ENCODE peak calls at places on chromosomes 7 and 10, in nine cellular contexts. One of them, this sample, is unnamed.
A peak's percentile ranks its signal among the peaks of the same experiment; 100 is the strongest.

GRCh38 chr7:36006656-36007229 is 146.3 kb upstream of the EEPD1 start:
- DNase-seq in H9: no peak
- DNase-seq in GM10248: no peak
- DNase-seq in AG09319: peak; percentile 10
- DNase-seq in tibial artery: no peak
- DNase-seq in Caco-2: no peak
- DNase-seq in AG04450: no peak
- DNase-seq in colonic mucosa: no peak
- DNase-seq in foreskin fibroblast: no peak
- DNase-seq in this sample: no peak

GRCh38 chr7:96136600-96137239 is 185.2 kb downstream of the SLC25A13 start:
- DNase-seq in H9: no peak
- DNase-seq in Caco-2: no peak
- DNase-seq in tibial artery: no peak
- DNase-seq in colonic mucosa: no peak
- DNase-seq in AG04450: no peak
- DNase-seq in GM10248: no peak
- DNase-seq in AG09319: no peak
- DNase-seq in foreskin fibroblast: no peak
- DNase-seq in this sample: no peak

GRCh38 chr10:52466464-52466863 is 152.4 kb downstream of the DKK1 start:
- DNase-seq in AG09319: no peak
- DNase-seq in tibial artery: no peak
- DNase-seq in foreskin fibroblast: peak; percentile 25
- DNase-seq in GM10248: no peak
- DNase-seq in H9: no peak
- DNase-seq in colonic mucosa: no peak
- DNase-seq in Caco-2: no peak
- DNase-seq in AG04450: no peak
- DNase-seq in this sample: no peak

GRCh38 chr7:31114593-31115343 is 62.7 kb downstream of the ADCYAP1R1 start:
- DNase-seq in foreskin fibroblast: peak; percentile 28
- DNase-seq in tibial artery: no peak
- DNase-seq in AG04450: no peak
- DNase-seq in Caco-2: peak; percentile 49
- DNase-seq in AG09319: no peak
- DNase-seq in colonic mucosa: no peak
- DNase-seq in GM10248: no peak
- DNase-seq in H9: no peak
- DNase-seq in this sample: peak; percentile 58

GRCh38 chr10:63711866-63712716 is 190.9 kb downstream of the REEP3 start:
- DNase-seq in Caco-2: peak; percentile 53
- DNase-seq in foreskin fibroblast: peak; percentile 100
- DNase-seq in colonic mucosa: peak; percentile 97
- DNase-seq in AG04450: peak; percentile 86
- DNase-seq in GM10248: no peak
- DNase-seq in AG09319: peak; percentile 81
- DNase-seq in H9: no peak
- DNase-seq in tibial artery: peak; percentile 94
- DNase-seq in this sample: peak; percentile 96

GRCh38 chr7:38178695-38179344 is 775 bp downstream of the STARD3NL start:
- DNase-seq in AG09319: no peak
- DNase-seq in H9: no peak
- DNase-seq in foreskin fibroblast: no peak
- DNase-seq in GM10248: peak; percentile 40
- DNase-seq in tibial artery: no peak
- DNase-seq in colonic mucosa: no peak
- DNase-seq in AG04450: no peak
- DNase-seq in Caco-2: no peak
- DNase-seq in this sample: no peak

GRCh38 chr7:134996097-134996550 is 9.8 kb downstream of the AGBL3 start:
- DNase-seq in Caco-2: no peak
- DNase-seq in AG09319: no peak
- DNase-seq in foreskin fibroblast: no peak
- DNase-seq in H9: no peak
- DNase-seq in GM10248: peak; percentile 49
- DNase-seq in colonic mucosa: no peak
- DNase-seq in tibial artery: no peak
- DNase-seq in AG04450: no peak
- DNase-seq in this sample: no peak

GRCh38 chr7:144854839-144855424 is 19.1 kb upstream of the TPK1 start:
- DNase-seq in colonic mucosa: no peak
- DNase-seq in H9: no peak
- DNase-seq in AG09319: no peak
- DNase-seq in AG04450: no peak
- DNase-seq in Caco-2: peak; percentile 53
- DNase-seq in foreskin fibroblast: no peak
- DNase-seq in GM10248: no peak
- DNase-seq in tibial artery: no peak
- DNase-seq in this sample: no peak

GRCh38 chr7:134693256-134693655 is 46.6 kb downstream of the BPGM start:
- DNase-seq in AG09319: peak; percentile 85
- DNase-seq in GM10248: no peak
- DNase-seq in tibial artery: peak; percentile 85
- DNase-seq in H9: no peak
- DNase-seq in Caco-2: no peak
- DNase-seq in colonic mucosa: no peak
- DNase-seq in AG04450: peak; percentile 71
- DNase-seq in foreskin fibroblast: peak; percentile 94
- DNase-seq in this sample: no peak

GRCh38 chr7:158687406-158687805 is 17.2 kb downstream of the NCAPG2 start:
- DNase-seq in foreskin fibroblast: no peak
- DNase-seq in Caco-2: no peak
- DNase-seq in AG09319: no peak
- DNase-seq in tibial artery: no peak
- DNase-seq in colonic mucosa: no peak
- DNase-seq in AG04450: no peak
- DNase-seq in GM10248: no peak
- DNase-seq in H9: no peak
- DNase-seq in this sample: no peak

DNA sequence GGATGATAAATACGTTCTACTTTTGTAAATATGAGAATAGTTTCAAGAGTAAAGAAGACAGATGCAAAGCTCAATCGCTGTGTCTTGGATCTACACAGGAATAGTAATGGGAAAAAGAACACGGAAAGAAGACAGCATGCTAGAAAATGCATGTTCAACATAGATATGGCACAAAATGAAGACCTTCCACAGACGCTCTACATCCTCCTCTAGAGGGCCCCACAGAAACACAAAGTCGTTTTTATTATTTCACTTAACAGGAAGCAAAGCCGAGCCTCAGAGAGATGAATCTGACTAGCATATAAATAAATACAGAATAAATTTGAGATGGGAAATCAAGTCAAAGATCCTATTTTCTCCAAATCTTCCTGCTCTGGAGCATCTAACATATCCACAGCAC is 292.6 kb downstream of the PARD3 start:
- DNase-seq in AG04450: no peak
- DNase-seq in Caco-2: no peak
- DNase-seq in GM10248: peak; percentile 29
- DNase-seq in colonic mucosa: no peak
- DNase-seq in foreskin fibroblast: no peak
- DNase-seq in H9: no peak
- DNase-seq in tibial artery: no peak
- DNase-seq in AG09319: no peak
- DNase-seq in this sample: no peak
- TF ChIP-seq CTCF in AG04450: peak; percentile 59
- TF ChIP-seq CTCF in Caco-2: peak; percentile 42
- TF ChIP-seq CTCF in GM10248: peak; percentile 56
- TF ChIP-seq CTCF in colonic mucosa: peak; percentile 41
- TF ChIP-seq CTCF in foreskin fibroblast: peak; percentile 10
- TF ChIP-seq CTCF in H9: peak; percentile 57
- TF ChIP-seq CTCF in tibial artery: no peak
- TF ChIP-seq CTCF in AG09319: no peak
- TF ChIP-seq CTCF in this sample: no peak

DNA sequence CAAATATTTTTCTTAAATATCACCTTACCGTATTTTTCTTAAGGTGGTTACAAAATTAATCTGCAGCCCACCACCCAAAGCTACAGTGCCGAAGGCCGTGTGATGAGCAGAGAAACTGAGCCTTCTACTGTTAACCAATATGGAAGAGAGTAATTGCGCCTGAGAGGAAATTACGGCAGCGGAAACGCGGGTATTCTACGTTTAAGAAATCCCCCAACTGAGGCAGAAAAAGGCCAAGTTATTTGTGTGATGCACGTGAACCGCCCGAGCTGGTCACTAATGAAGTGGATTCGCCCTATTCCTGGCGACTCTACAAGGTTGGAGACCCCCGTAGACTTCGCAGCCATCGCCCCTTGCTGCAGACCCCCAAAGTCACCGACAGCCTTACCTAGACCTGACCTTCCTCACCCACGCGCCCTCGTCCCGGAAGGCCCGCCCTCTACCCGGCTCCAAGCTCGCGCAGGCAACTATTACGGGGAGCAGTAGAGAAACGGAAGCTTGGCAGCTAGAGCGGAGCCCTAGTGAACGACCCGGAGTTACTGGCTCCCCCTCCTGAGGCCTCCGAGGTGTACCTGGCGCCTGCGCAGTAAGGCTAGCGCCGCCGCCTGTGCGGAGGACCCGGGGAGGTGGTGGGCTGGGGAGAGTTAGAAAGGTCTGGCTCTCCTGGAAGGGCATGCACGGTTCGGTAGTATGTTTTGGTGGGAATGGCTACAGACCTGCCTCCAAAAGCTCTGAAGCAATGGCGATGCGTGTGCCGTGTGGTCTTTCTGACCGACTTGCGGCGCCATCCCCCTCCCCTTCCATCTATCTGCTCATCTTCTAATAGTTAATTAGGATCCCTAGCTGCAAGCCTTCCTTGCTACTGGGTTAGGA is at the start of gene MRPS33:
- DNase-seq in H9: peak; percentile 98
- DNase-seq in GM10248: peak; percentile 95
- DNase-seq in foreskin fibroblast: peak; percentile 92
- DNase-seq in AG04450: peak; percentile 90
- DNase-seq in AG09319: peak; percentile 90
- DNase-seq in tibial artery: peak; percentile 95
- DNase-seq in Caco-2: peak; percentile 96
- DNase-seq in colonic mucosa: peak; percentile 97
- DNase-seq in this sample: peak; percentile 93
- TF ChIP-seq CTCF in H9: peak; percentile 71
- TF ChIP-seq CTCF in GM10248: peak; percentile 89
- TF ChIP-seq CTCF in foreskin fibroblast: peak; percentile 60
- TF ChIP-seq CTCF in AG04450: peak; percentile 35
- TF ChIP-seq CTCF in AG09319: peak; percentile 51
- TF ChIP-seq CTCF in tibial artery: peak; percentile 33
- TF ChIP-seq CTCF in Caco-2: no peak
- TF ChIP-seq CTCF in colonic mucosa: peak; percentile 15
- TF ChIP-seq CTCF in this sample: no peak

GRCh38 chr7:2170576-2171521 is 61.9 kb downstream of the MAD1L1 start:
- DNase-seq in AG09319: no peak
- DNase-seq in H9: peak; percentile 21
- DNase-seq in AG04450: no peak
- DNase-seq in foreskin fibroblast: no peak
- DNase-seq in colonic mucosa: no peak
- DNase-seq in Caco-2: no peak
- DNase-seq in GM10248: no peak
- DNase-seq in tibial artery: no peak
- DNase-seq in this sample: no peak
- TF ChIP-seq CTCF in AG09319: no peak
- TF ChIP-seq CTCF in H9: peak; percentile 28
- TF ChIP-seq CTCF in AG04450: peak; percentile 12
- TF ChIP-seq CTCF in foreskin fibroblast: no peak
- TF ChIP-seq CTCF in colonic mucosa: no peak
- TF ChIP-seq CTCF in Caco-2: no peak
- TF ChIP-seq CTCF in GM10248: no peak
- TF ChIP-seq CTCF in tibial artery: no peak
- TF ChIP-seq CTCF in this sample: no peak

GRCh38 chr7:124171068-124171467 is 138.2 kb upstream of the TMEM229A start:
- DNase-seq in H9: no peak
- DNase-seq in AG09319: no peak
- DNase-seq in AG04450: peak; percentile 37
- DNase-seq in colonic mucosa: no peak
- DNase-seq in foreskin fibroblast: peak; percentile 14
- DNase-seq in Caco-2: peak; percentile 20
- DNase-seq in tibial artery: no peak
- DNase-seq in GM10248: no peak
- DNase-seq in this sample: peak; percentile 47
- TF ChIP-seq CTCF in H9: peak; percentile 52
- TF ChIP-seq CTCF in AG09319: peak; percentile 21
- TF ChIP-seq CTCF in AG04450: peak; percentile 77
- TF ChIP-seq CTCF in colonic mucosa: no peak
- TF ChIP-seq CTCF in foreskin fibroblast: peak; percentile 31
- TF ChIP-seq CTCF in Caco-2: no peak
- TF ChIP-seq CTCF in tibial artery: no peak
- TF ChIP-seq CTCF in GM10248: peak; percentile 38
- TF ChIP-seq CTCF in this sample: peak; percentile 20

DNA sequence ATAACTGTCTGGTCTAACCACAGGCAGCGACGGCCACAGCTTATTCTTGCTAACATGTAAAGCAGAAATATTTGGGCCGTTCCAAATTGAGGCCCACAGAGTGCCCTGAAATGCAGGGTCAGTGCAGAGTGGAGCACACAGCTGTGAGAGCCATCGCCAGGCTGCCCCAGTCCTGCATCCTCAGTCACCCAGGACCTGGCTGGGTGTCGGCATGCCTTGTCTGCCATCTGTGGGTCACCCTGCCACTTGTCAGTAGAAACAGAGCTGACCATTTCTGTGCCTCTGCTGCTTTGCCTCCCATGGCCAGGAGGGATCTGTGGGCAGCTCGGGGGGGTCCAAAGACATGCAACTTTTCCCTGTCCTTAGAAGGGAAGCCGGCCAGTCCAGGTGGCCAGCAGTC is 57.3 kb upstream of the BTBD16 start:
- DNase-seq in GM10248: no peak
- DNase-seq in tibial artery: no peak
- DNase-seq in Caco-2: no peak
- DNase-seq in foreskin fibroblast: no peak
- DNase-seq in colonic mucosa: no peak
- DNase-seq in AG09319: no peak
- DNase-seq in H9: peak; percentile 38
- DNase-seq in AG04450: no peak
- DNase-seq in this sample: no peak
- TF ChIP-seq CTCF in GM10248: no peak
- TF ChIP-seq CTCF in tibial artery: peak; percentile 19
- TF ChIP-seq CTCF in Caco-2: no peak
- TF ChIP-seq CTCF in foreskin fibroblast: no peak
- TF ChIP-seq CTCF in colonic mucosa: no peak
- TF ChIP-seq CTCF in AG09319: no peak
- TF ChIP-seq CTCF in H9: peak; percentile 20
- TF ChIP-seq CTCF in AG04450: no peak
- TF ChIP-seq CTCF in this sample: no peak

This sample was measured in Calu3.